ENCODE peak calls at places on chromosomes 6 and 20, in five cellular contexts. One of them, this sample, is unnamed.

GRCh38 chr6:33716379-33716778 is 4.9 kb upstream of the UQCC2 start:
- DNase-seq in effector memory CD8-positive, alpha-beta T cell: no peak
- DNase-seq in stimulated activated naive CD8-positive, alpha-beta T cell treated with anti-CD3 and anti-CD28 coated beads, Interleukin-15, amount 100 ng/mL, for 72 hours: no peak
- DNase-seq in lower lobe of right lung: peak; percentile 40
- DNase-seq in AG10803: no peak
- DNase-seq in this sample: no peak

GRCh38 chr6:158894192-158894591 is 75.0 kb upstream of the EZR start:
- DNase-seq in effector memory CD8-positive, alpha-beta T cell: no peak
- DNase-seq in AG10803: peak; percentile 89
- DNase-seq in lower lobe of right lung: no peak
- DNase-seq in stimulated activated naive CD8-positive, alpha-beta T cell treated with anti-CD3 and anti-CD28 coated beads, Interleukin-15, amount 100 ng/mL, for 72 hours: no peak
- DNase-seq in this sample: no peak

GRCh38 chr6:38554700-38555413 is 84.9 kb downstream of the BTBD9 start:
- DNase-seq in lower lobe of right lung: no peak
- DNase-seq in AG10803: peak; percentile 49
- DNase-seq in stimulated activated naive CD8-positive, alpha-beta T cell treated with anti-CD3 and anti-CD28 coated beads, Interleukin-15, amount 100 ng/mL, for 72 hours: no peak
- DNase-seq in effector memory CD8-positive, alpha-beta T cell: no peak
- DNase-seq in this sample: no peak

GRCh38 chr20:47677314-47678129 is 107.8 kb downstream of the SULF2 start:
- DNase-seq in AG10803: no peak
- DNase-seq in effector memory CD8-positive, alpha-beta T cell: peak; percentile 19
- DNase-seq in stimulated activated naive CD8-positive, alpha-beta T cell treated with anti-CD3 and anti-CD28 coated beads, Interleukin-15, amount 100 ng/mL, for 72 hours: peak; percentile 54
- DNase-seq in lower lobe of right lung: no peak
- DNase-seq in this sample: peak; percentile 42

GRCh38 chr6:35230950-35231349 is 17.2 kb downstream of the SCUBE3 start:
- DNase-seq in stimulated activated naive CD8-positive, alpha-beta T cell treated with anti-CD3 and anti-CD28 coated beads, Interleukin-15, amount 100 ng/mL, for 72 hours: no peak
- DNase-seq in lower lobe of right lung: no peak
- DNase-seq in effector memory CD8-positive, alpha-beta T cell: no peak
- DNase-seq in AG10803: no peak
- DNase-seq in this sample: no peak

GRCh38 chr20:5677389-5677788 is 72.8 kb upstream of the SHLD1 start:
- DNase-seq in effector memory CD8-positive, alpha-beta T cell: no peak
- DNase-seq in lower lobe of right lung: no peak
- DNase-seq in stimulated activated naive CD8-positive, alpha-beta T cell treated with anti-CD3 and anti-CD28 coated beads, Interleukin-15, amount 100 ng/mL, for 72 hours: no peak
- DNase-seq in AG10803: no peak
- DNase-seq in this sample: no peak

GRCh38 chr20:47318027-47318595 is 38.4 kb downstream of the ZMYND8 start:
- DNase-seq in stimulated activated naive CD8-positive, alpha-beta T cell treated with anti-CD3 and anti-CD28 coated beads, Interleukin-15, amount 100 ng/mL, for 72 hours: no peak
- DNase-seq in effector memory CD8-positive, alpha-beta T cell: no peak
- DNase-seq in AG10803: peak; percentile 80
- DNase-seq in lower lobe of right lung: peak; percentile 52
- DNase-seq in this sample: no peak

GRCh38 chr20:34337982-34338756 is 24.9 kb upstream of the ITCH start:
- DNase-seq in stimulated activated naive CD8-positive, alpha-beta T cell treated with anti-CD3 and anti-CD28 coated beads, Interleukin-15, amount 100 ng/mL, for 72 hours: no peak
- DNase-seq in lower lobe of right lung: no peak
- DNase-seq in effector memory CD8-positive, alpha-beta T cell: peak; percentile 47
- DNase-seq in AG10803: no peak
- DNase-seq in this sample: no peak

GRCh38 chr6:133551847-133552331 is 310.7 kb downstream of the EYA4 start:
- DNase-seq in lower lobe of right lung: peak; percentile 66
- DNase-seq in AG10803: peak; percentile 98
- DNase-seq in stimulated activated naive CD8-positive, alpha-beta T cell treated with anti-CD3 and anti-CD28 coated beads, Interleukin-15, amount 100 ng/mL, for 72 hours: no peak
- DNase-seq in effector memory CD8-positive, alpha-beta T cell: no peak
- DNase-seq in this sample: no peak

GRCh38 chr6:133973109-133973971 is 20.3 kb downstream of the TBPL1 start:
- DNase-seq in AG10803: peak; percentile 55
- DNase-seq in effector memory CD8-positive, alpha-beta T cell: no peak
- DNase-seq in stimulated activated naive CD8-positive, alpha-beta T cell treated with anti-CD3 and anti-CD28 coated beads, Interleukin-15, amount 100 ng/mL, for 72 hours: no peak
- DNase-seq in lower lobe of right lung: no peak
- DNase-seq in this sample: no peak

GRCh38 chr6:16224409-16224808 is 14.0 kb upstream of the GMPR start:
- DNase-seq in AG10803: no peak
- DNase-seq in effector memory CD8-positive, alpha-beta T cell: no peak
- DNase-seq in lower lobe of right lung: no peak
- DNase-seq in stimulated activated naive CD8-positive, alpha-beta T cell treated with anti-CD3 and anti-CD28 coated beads, Interleukin-15, amount 100 ng/mL, for 72 hours: no peak
- DNase-seq in this sample: no peak

GRCh38 chr6:33737267-33738026 is 9.3 kb downstream of the IP6K3 start:
- DNase-seq in effector memory CD8-positive, alpha-beta T cell: no peak
- DNase-seq in AG10803: no peak
- DNase-seq in stimulated activated naive CD8-positive, alpha-beta T cell treated with anti-CD3 and anti-CD28 coated beads, Interleukin-15, amount 100 ng/mL, for 72 hours: no peak
- DNase-seq in lower lobe of right lung: no peak
- DNase-seq in this sample: no peak

GRCh38 chr6:157962601-157963084 is 19.0 kb upstream of the SYNJ2 start:
- DNase-seq in AG10803: no peak
- DNase-seq in effector memory CD8-positive, alpha-beta T cell: no peak
- DNase-seq in lower lobe of right lung: no peak
- DNase-seq in stimulated activated naive CD8-positive, alpha-beta T cell treated with anti-CD3 and anti-CD28 coated beads, Interleukin-15, amount 100 ng/mL, for 72 hours: no peak
- DNase-seq in this sample: peak; percentile 27

GRCh38 chr20:63533871-63534393 is 3.2 kb downstream of the PTK6 start:
- DNase-seq in lower lobe of right lung: peak; percentile 81
- DNase-seq in AG10803: no peak
- DNase-seq in effector memory CD8-positive, alpha-beta T cell: no peak
- DNase-seq in stimulated activated naive CD8-positive, alpha-beta T cell treated with anti-CD3 and anti-CD28 coated beads, Interleukin-15, amount 100 ng/mL, for 72 hours: no peak
- DNase-seq in this sample: no peak

GRCh38 chr6:22551280-22551679 is 18.1 kb upstream of the HDGFL1 start:
- DNase-seq in effector memory CD8-positive, alpha-beta T cell: no peak
- DNase-seq in stimulated activated naive CD8-positive, alpha-beta T cell treated with anti-CD3 and anti-CD28 coated beads, Interleukin-15, amount 100 ng/mL, for 72 hours: no peak
- DNase-seq in lower lobe of right lung: no peak
- DNase-seq in AG10803: no peak
- DNase-seq in this sample: no peak

GRCh38 chr6:134145786-134146185 is 93.4 kb upstream of the SLC2A12 start:
- DNase-seq in effector memory CD8-positive, alpha-beta T cell: no peak
- DNase-seq in lower lobe of right lung: no peak
- DNase-seq in AG10803: no peak
- DNase-seq in stimulated activated naive CD8-positive, alpha-beta T cell treated with anti-CD3 and anti-CD28 coated beads, Interleukin-15, amount 100 ng/mL, for 72 hours: no peak
- DNase-seq in this sample: no peak

GRCh38 chr6:170445984-170446383 is 107.1 kb downstream of the PSMB1 start:
- DNase-seq in effector memory CD8-positive, alpha-beta T cell: no peak
- DNase-seq in lower lobe of right lung: no peak
- DNase-seq in AG10803: no peak
- DNase-seq in stimulated activated naive CD8-positive, alpha-beta T cell treated with anti-CD3 and anti-CD28 coated beads, Interleukin-15, amount 100 ng/mL, for 72 hours: no peak
- DNase-seq in this sample: no peak

GRCh38 chr6:130962951-130963350 is 100.1 kb downstream of the EPB41L2 start:
- DNase-seq in lower lobe of right lung: no peak
- DNase-seq in AG10803: no peak
- DNase-seq in effector memory CD8-positive, alpha-beta T cell: no peak
- DNase-seq in stimulated activated naive CD8-positive, alpha-beta T cell treated with anti-CD3 and anti-CD28 coated beads, Interleukin-15, amount 100 ng/mL, for 72 hours: no peak
- DNase-seq in this sample: no peak

GRCh38 chr6:89368107-89368506 is 15.6 kb upstream of the UBE2J1 start:
- DNase-seq in lower lobe of right lung: peak; percentile 53
- DNase-seq in AG10803: peak; percentile 34
- DNase-seq in stimulated activated naive CD8-positive, alpha-beta T cell treated with anti-CD3 and anti-CD28 coated beads, Interleukin-15, amount 100 ng/mL, for 72 hours: peak; percentile 44
- DNase-seq in effector memory CD8-positive, alpha-beta T cell: peak; percentile 56
- DNase-seq in this sample: peak; percentile 29

GRCh38 chr6:165321150-165321549 is 11.7 kb upstream of the C6orf118 start:
- DNase-seq in AG10803: no peak
- DNase-seq in lower lobe of right lung: no peak
- DNase-seq in stimulated activated naive CD8-positive, alpha-beta T cell treated with anti-CD3 and anti-CD28 coated beads, Interleukin-15, amount 100 ng/mL, for 72 hours: no peak
- DNase-seq in effector memory CD8-positive, alpha-beta T cell: no peak
- DNase-seq in this sample: no peak

GRCh38 chr6:56865081-56865875 is 89.6 kb upstream of the BEND6 start:
- DNase-seq in stimulated activated naive CD8-positive, alpha-beta T cell treated with anti-CD3 and anti-CD28 coated beads, Interleukin-15, amount 100 ng/mL, for 72 hours: no peak
- DNase-seq in lower lobe of right lung: no peak
- DNase-seq in AG10803: no peak
- DNase-seq in effector memory CD8-positive, alpha-beta T cell: no peak
- DNase-seq in this sample: no peak

GRCh38 chr20:33753763-33754162 is 22.0 kb downstream of the ZNF341 start:
- DNase-seq in lower lobe of right lung: no peak
- DNase-seq in stimulated activated naive CD8-positive, alpha-beta T cell treated with anti-CD3 and anti-CD28 coated beads, Interleukin-15, amount 100 ng/mL, for 72 hours: no peak
- DNase-seq in effector memory CD8-positive, alpha-beta T cell: no peak
- DNase-seq in AG10803: no peak
- DNase-seq in this sample: no peak

GRCh38 chr6:132780770-132781371 is 17.6 kb downstream of the SLC18B1 start:
- DNase-seq in lower lobe of right lung: no peak
- DNase-seq in stimulated activated naive CD8-positive, alpha-beta T cell treated with anti-CD3 and anti-CD28 coated beads, Interleukin-15, amount 100 ng/mL, for 72 hours: no peak
- DNase-seq in AG10803: peak; percentile 43
- DNase-seq in effector memory CD8-positive, alpha-beta T cell: no peak
- DNase-seq in this sample: no peak

GRCh38 chr6:34969662-34970265 is 80.7 kb downstream of the ANKS1A start:
- DNase-seq in lower lobe of right lung: no peak
- DNase-seq in AG10803: no peak
- DNase-seq in stimulated activated naive CD8-positive, alpha-beta T cell treated with anti-CD3 and anti-CD28 coated beads, Interleukin-15, amount 100 ng/mL, for 72 hours: no peak
- DNase-seq in effector memory CD8-positive, alpha-beta T cell: no peak
- DNase-seq in this sample: no peak

GRCh38 chr6:145648149-145648548 is 87.2 kb downstream of the EPM2A start:
- DNase-seq in AG10803: no peak
- DNase-seq in effector memory CD8-positive, alpha-beta T cell: no peak
- DNase-seq in lower lobe of right lung: no peak
- DNase-seq in stimulated activated naive CD8-positive, alpha-beta T cell treated with anti-CD3 and anti-CD28 coated beads, Interleukin-15, amount 100 ng/mL, for 72 hours: no peak
- DNase-seq in this sample: no peak

GRCh38 chr6:42043787-42044475 is 6.4 kb upstream of the TAF8 start:
- DNase-seq in lower lobe of right lung: peak; percentile 85
- DNase-seq in AG10803: peak; percentile 70
- DNase-seq in effector memory CD8-positive, alpha-beta T cell: peak; percentile 93
- DNase-seq in stimulated activated naive CD8-positive, alpha-beta T cell treated with anti-CD3 and anti-CD28 coated beads, Interleukin-15, amount 100 ng/mL, for 72 hours: peak; percentile 93
- DNase-seq in this sample: peak; percentile 85

GRCh38 chr20:13396036-13396435 is 175.0 kb downstream of the ISM1 start:
- DNase-seq in stimulated activated naive CD8-positive, alpha-beta T cell treated with anti-CD3 and anti-CD28 coated beads, Interleukin-15, amount 100 ng/mL, for 72 hours: no peak
- DNase-seq in lower lobe of right lung: no peak
- DNase-seq in AG10803: peak; percentile 83
- DNase-seq in effector memory CD8-positive, alpha-beta T cell: no peak
- DNase-seq in this sample: no peak

GRCh38 chr6:152232494-152233151 is 404.5 kb downstream of the SYNE1 start:
- DNase-seq in lower lobe of right lung: no peak
- DNase-seq in AG10803: peak; percentile 47
- DNase-seq in effector memory CD8-positive, alpha-beta T cell: no peak
- DNase-seq in stimulated activated naive CD8-positive, alpha-beta T cell treated with anti-CD3 and anti-CD28 coated beads, Interleukin-15, amount 100 ng/mL, for 72 hours: no peak
- DNase-seq in this sample: no peak

GRCh38 chr6:108365488-108365887 is 70.6 kb downstream of the AFG1L start:
- DNase-seq in stimulated activated naive CD8-positive, alpha-beta T cell treated with anti-CD3 and anti-CD28 coated beads, Interleukin-15, amount 100 ng/mL, for 72 hours: no peak
- DNase-seq in lower lobe of right lung: no peak
- DNase-seq in AG10803: peak; percentile 37
- DNase-seq in effector memory CD8-positive, alpha-beta T cell: no peak
- DNase-seq in this sample: no peak

GRCh38 chr6:125587624-125588023 is 161.8 kb upstream of the HEY2 start:
- DNase-seq in effector memory CD8-positive, alpha-beta T cell: no peak
- DNase-seq in lower lobe of right lung: no peak
- DNase-seq in AG10803: no peak
- DNase-seq in stimulated activated naive CD8-positive, alpha-beta T cell treated with anti-CD3 and anti-CD28 coated beads, Interleukin-15, amount 100 ng/mL, for 72 hours: no peak
- DNase-seq in this sample: no peak

GRCh38 chr6:16486661-16487060 is 248.3 kb downstream of the GMPR start:
- DNase-seq in stimulated activated naive CD8-positive, alpha-beta T cell treated with anti-CD3 and anti-CD28 coated beads, Interleukin-15, amount 100 ng/mL, for 72 hours: no peak
- DNase-seq in AG10803: no peak
- DNase-seq in lower lobe of right lung: no peak
- DNase-seq in effector memory CD8-positive, alpha-beta T cell: peak; percentile 44
- DNase-seq in this sample: no peak

GRCh38 chr6:167849846-167850459 is 23.2 kb downstream of the AFDN start:
- DNase-seq in effector memory CD8-positive, alpha-beta T cell: no peak
- DNase-seq in lower lobe of right lung: no peak
- DNase-seq in stimulated activated naive CD8-positive, alpha-beta T cell treated with anti-CD3 and anti-CD28 coated beads, Interleukin-15, amount 100 ng/mL, for 72 hours: no peak
- DNase-seq in AG10803: no peak
- DNase-seq in this sample: no peak

GRCh38 chr20:24798930-24799705 is 150.0 kb upstream of the CST7 start:
- DNase-seq in AG10803: peak; percentile 59
- DNase-seq in effector memory CD8-positive, alpha-beta T cell: no peak
- DNase-seq in stimulated activated naive CD8-positive, alpha-beta T cell treated with anti-CD3 and anti-CD28 coated beads, Interleukin-15, amount 100 ng/mL, for 72 hours: no peak
- DNase-seq in lower lobe of right lung: peak; percentile 9
- DNase-seq in this sample: no peak

This sample was measured in activated T-helper 2 cell treated with anti-CD3 and anti-CD28 coated beads, Interferon-gamma antibody, Interleukin-2, Interleukin-4, amounts not matched to agents 10 μg/mL and 5 μg/mL and 100 μg/mL, durations not matched to agents 14 hours and 24 hours and 36 hours.